ENCODE peak calls at places on chromosome 2, in four cellular contexts. One of them, this sample, is unnamed.

GRCh38 chr2:232875256-232876070 is 5.4 kb downstream of the SNORC start:
- DNase-seq in K562: no peak
- DNase-seq in HCT116: no peak
- DNase-seq in HepG2: no peak
- DNase-seq in this sample: no peak

GRCh38 chr2:117960231-117960630 is 53.6 kb downstream of the CCDC93 start:
- DNase-seq in K562: no peak
- DNase-seq in HepG2: no peak
- DNase-seq in HCT116: no peak
- DNase-seq in this sample: no peak

GRCh38 chr2:136439277-136439676 is 321.3 kb upstream of the CXCR4 start:
- DNase-seq in K562: no peak
- DNase-seq in HepG2: no peak
- DNase-seq in HCT116: no peak
- DNase-seq in this sample: no peak

GRCh38 chr2:70708376-70709199 is 59.4 kb downstream of the ADD2 start:
- DNase-seq in HCT116: no peak
- DNase-seq in K562: no peak
- DNase-seq in HepG2: no peak
- DNase-seq in this sample: no peak

GRCh38 chr2:96205238-96205637 is 3.4 kb downstream of the STARD7 start:
- DNase-seq in HepG2: no peak
- DNase-seq in HCT116: no peak
- DNase-seq in K562: no peak
- DNase-seq in this sample: no peak

GRCh38 chr2:232878855-232879617 is 9.0 kb downstream of the SNORC start:
- DNase-seq in HCT116: no peak
- DNase-seq in K562: no peak
- DNase-seq in HepG2: no peak
- DNase-seq in this sample: no peak

GRCh38 chr2:189261431-189261841 is 81.9 kb upstream of the COL5A2 start:
- DNase-seq in HepG2: no peak
- DNase-seq in HCT116: no peak
- DNase-seq in K562: no peak
- DNase-seq in this sample: no peak

GRCh38 chr2:226435146-226435545 is 364.5 kb downstream of the IRS1 start:
- DNase-seq in HCT116: no peak
- DNase-seq in K562: no peak
- DNase-seq in HepG2: no peak
- DNase-seq in this sample: no peak

DNA sequence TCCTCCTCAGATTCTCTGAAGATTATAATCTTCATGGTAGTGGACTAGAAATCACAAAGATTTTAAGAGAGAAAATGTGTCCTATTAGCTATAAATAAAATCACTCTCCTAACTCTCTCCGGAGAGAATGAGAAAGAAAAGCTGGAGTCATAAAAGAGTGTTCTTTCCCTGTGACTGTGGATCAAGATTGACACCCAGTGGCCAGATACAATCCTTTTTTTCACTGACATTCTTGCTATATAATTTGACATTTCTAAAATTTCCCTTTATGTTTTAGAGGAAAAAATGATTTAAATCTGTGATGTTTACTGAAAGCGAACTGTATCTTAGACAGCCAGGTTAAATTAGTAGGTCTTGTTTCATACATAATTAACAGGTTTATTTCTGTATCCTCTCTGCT is 35.4 kb upstream of the LRP2 start:
- DNase-seq in HCT116: peak; percentile 3
- DNase-seq in K562: no peak
- DNase-seq in HepG2: no peak
- DNase-seq in this sample: no peak
- TF ChIP-seq SIN3A in HCT116: no peak
- TF ChIP-seq SIN3A in K562: no peak
- TF ChIP-seq SIN3A in HepG2: no peak
- TF ChIP-seq SIN3A in this sample: no peak

DNA sequence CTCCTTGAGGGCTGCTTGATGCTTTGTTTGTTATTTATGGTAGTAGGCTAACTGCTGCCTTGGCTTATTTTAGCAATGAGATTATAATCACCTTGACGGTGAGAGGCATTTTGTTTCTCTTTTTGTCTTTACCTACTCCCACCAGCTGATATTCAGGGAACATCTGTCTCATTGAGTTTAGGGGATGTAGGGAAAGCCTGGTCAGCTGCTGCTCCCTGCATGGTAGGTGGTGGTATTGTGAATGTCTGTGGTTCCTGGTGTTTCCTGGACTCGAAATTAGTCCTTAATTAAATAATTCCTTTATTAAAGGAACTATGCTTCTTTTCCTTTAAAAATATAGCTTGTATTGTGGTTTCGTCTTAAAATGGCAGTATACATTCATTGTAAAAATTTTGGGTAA is 77.8 kb downstream of the ADAM23 start:
- DNase-seq in HepG2: no peak
- DNase-seq in K562: no peak
- DNase-seq in HCT116: no peak
- DNase-seq in this sample: no peak
- TF ChIP-seq MAX in HepG2: no peak
- TF ChIP-seq MAX in K562: no peak
- TF ChIP-seq MAX in HCT116: no peak
- TF ChIP-seq MAX in this sample: no peak

DNA sequence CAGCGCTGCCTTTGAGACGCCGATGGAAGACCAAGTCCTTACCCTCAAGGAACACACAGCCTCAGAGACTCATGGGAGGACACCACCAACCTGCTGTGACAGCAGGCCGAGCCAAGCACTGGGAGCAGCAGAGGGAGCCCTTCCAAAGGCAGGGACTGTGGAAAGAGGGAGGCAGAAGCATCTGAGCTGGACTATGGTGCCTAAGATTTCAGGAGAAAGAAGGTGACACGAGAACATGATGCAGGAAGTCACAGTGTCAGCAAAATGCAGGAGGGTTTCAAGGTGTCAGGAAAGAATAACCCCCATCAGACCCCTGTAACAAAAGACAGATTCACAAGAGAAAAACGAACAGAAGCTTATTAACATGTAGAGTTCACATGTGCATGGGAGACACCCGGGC is 24.2 kb upstream of the COX7A2L start:
- DNase-seq in HCT116: no peak
- DNase-seq in HepG2: peak; percentile 58
- DNase-seq in K562: no peak
- DNase-seq in this sample: no peak
- TF ChIP-seq FOSL1 in HCT116: no peak
- TF ChIP-seq FOSL1 in HepG2: no peak
- TF ChIP-seq FOSL1 in K562: no peak
- TF ChIP-seq FOSL1 in this sample: no peak

GRCh38 chr2:1736997-1737480 is 7.3 kb downstream of the PXDN start:
- DNase-seq in HepG2: no peak
- DNase-seq in K562: no peak
- DNase-seq in HCT116: no peak
- DNase-seq in this sample: no peak
- TF ChIP-seq SIN3A in HepG2: no peak
- TF ChIP-seq SIN3A in K562: no peak
- TF ChIP-seq SIN3A in HCT116: no peak
- TF ChIP-seq SIN3A in this sample: no peak

GRCh38 chr2:1790996-1791395 is 46.7 kb upstream of the PXDN start:
- DNase-seq in K562: no peak
- DNase-seq in HCT116: no peak
- DNase-seq in HepG2: no peak
- DNase-seq in this sample: no peak

GRCh38 chr2:1787799-1788477 is 43.6 kb upstream of the PXDN start:
- DNase-seq in HepG2: no peak
- DNase-seq in HCT116: no peak
- DNase-seq in K562: no peak
- DNase-seq in this sample: no peak

GRCh38 chr2:1790473-1790872 is 46.2 kb upstream of the PXDN start:
- DNase-seq in HCT116: no peak
- DNase-seq in K562: no peak
- DNase-seq in HepG2: no peak
- DNase-seq in this sample: no peak

GRCh38 chr2:1789610-1790009 is 45.3 kb upstream of the PXDN start:
- DNase-seq in HCT116: no peak
- DNase-seq in HepG2: no peak
- DNase-seq in K562: no peak
- DNase-seq in this sample: no peak

DNA sequence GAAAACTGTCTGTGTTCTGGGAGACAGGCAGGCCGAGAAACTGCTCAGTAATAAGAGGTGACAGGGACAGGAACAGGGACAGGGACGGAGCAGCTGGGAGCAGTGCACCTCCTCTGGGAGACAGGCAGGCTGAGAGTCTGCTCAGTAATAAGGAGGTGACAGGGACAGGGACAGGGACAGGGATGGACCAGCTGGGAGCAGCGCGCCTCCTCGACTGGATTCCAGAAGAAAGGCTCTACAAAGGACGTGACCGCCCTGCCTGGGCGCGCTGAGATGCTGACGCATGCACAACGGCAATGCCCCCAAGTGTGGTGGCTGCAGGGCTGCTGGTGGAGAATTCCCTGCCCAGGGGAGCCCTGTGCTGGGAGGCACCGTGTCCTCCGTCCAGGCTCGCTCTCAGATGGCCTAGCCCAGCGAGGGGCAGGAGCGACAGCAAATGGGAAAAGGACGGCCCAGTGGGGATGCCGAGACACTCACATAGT is 44.2 kb upstream of the PXDN start:
- DNase-seq in HepG2: no peak
- DNase-seq in K562: no peak
- DNase-seq in HCT116: no peak
- DNase-seq in this sample: no peak
- TF ChIP-seq MAX in HepG2: no peak
- TF ChIP-seq MAX in K562: no peak
- TF ChIP-seq MAX in HCT116: no peak
- TF ChIP-seq MAX in this sample: no peak

GRCh38 chr2:186068154-186068826 is 329.7 kb downstream of the FSIP2 start:
- DNase-seq in K562: no peak
- DNase-seq in HCT116: no peak
- DNase-seq in HepG2: peak; percentile 39
- DNase-seq in this sample: no peak
- TF ChIP-seq FOSL1 in K562: no peak
- TF ChIP-seq FOSL1 in HCT116: no peak
- TF ChIP-seq FOSL1 in HepG2: no peak
- TF ChIP-seq FOSL1 in this sample: no peak

GRCh38 chr2:8709611-8710010 is 27.8 kb downstream of the ID2 start:
- DNase-seq in HCT116: no peak
- DNase-seq in HepG2: no peak
- DNase-seq in K562: no peak
- DNase-seq in this sample: no peak
- TF ChIP-seq SIN3A in HCT116: no peak
- TF ChIP-seq SIN3A in HepG2: no peak
- TF ChIP-seq SIN3A in K562: no peak
- TF ChIP-seq SIN3A in this sample: no peak

GRCh38 chr2:85865539-85866164 is 23.1 kb downstream of the ST3GAL5 start:
- DNase-seq in HCT116: no peak
- DNase-seq in K562: no peak
- DNase-seq in HepG2: no peak
- DNase-seq in this sample: no peak
- TF ChIP-seq MAX in HCT116: no peak
- TF ChIP-seq MAX in K562: no peak
- TF ChIP-seq MAX in HepG2: no peak
- TF ChIP-seq MAX in this sample: no peak

DNA sequence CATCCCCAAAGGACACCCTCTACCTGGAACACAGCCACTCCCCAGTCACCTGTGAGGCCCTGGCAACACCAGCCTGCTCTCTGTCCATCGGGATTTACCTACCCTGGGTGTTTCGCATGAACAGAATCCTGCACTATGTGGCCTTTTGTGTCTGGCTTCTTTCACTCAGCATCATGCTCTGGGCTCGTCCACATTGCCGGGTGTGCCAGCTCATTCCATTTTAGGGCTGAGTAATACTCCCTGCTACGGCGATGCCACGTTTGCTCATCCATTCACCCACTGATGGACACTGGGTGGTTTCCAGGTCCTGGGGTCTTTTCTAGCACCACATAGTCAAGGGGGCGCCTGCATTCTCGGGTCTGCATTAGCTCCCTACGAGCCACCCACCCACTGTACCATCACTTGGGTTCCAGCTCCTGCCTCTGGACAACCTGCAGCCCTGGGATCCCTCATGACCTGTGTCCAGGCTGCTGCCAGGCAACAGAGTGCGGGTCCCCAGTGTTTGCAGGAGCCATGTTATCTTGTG is 22.0 kb downstream of the KCNF1 start:
- DNase-seq in HCT116: no peak
- DNase-seq in K562: no peak
- DNase-seq in HepG2: no peak
- DNase-seq in this sample: no peak
- TF ChIP-seq FOSL1 in HCT116: no peak
- TF ChIP-seq FOSL1 in K562: no peak
- TF ChIP-seq FOSL1 in HepG2: no peak
- TF ChIP-seq FOSL1 in this sample: no peak

This sample was measured in H1.